ENCODE peak calls at places on chromosomes 1 and 21, in six cellular contexts. R, B, G, M, T and W are unnamed samples.

GRCh38 chr1:5632226-5632625 is 360.0 kb downstream of the NPHP4 start:
- DNase-seq in B (no peak), T (no peak), M (no peak), R (no peak), G (no peak), W (no peak)

GRCh38 chr1:207863893-207864535 is 46.9 kb downstream of the CD34 start:
- DNase-seq in B (no peak), G (no peak), R (no peak), T (no peak), M (peak; percentile 43), W (no peak)

GRCh38 chr1:244322791-244323521 is 128.8 kb downstream of the ADSS2 start:
- DNase-seq in M (peak; percentile 44), B (no peak), R (no peak), G (no peak), T (no peak), W (peak; percentile 18)

GRCh38 chr1:52520149-52520548 is 32.7 kb downstream of the TUT4 start:
- DNase-seq in M (no peak), T (no peak), B (no peak), R (no peak), G (no peak), W (no peak)

GRCh38 chr1:96072021-96072420 is 649.6 kb upstream of the PTBP2 start:
- DNase-seq in T (no peak), G (no peak), M (no peak), B (no peak), R (no peak), W (no peak)

GRCh38 chr1:189899686-189900495 is 577.8 kb downstream of the BRINP3 start:
- DNase-seq in B (no peak), M (no peak), T (no peak), G (no peak), R (no peak), W (no peak)

GRCh38 chr21:33325222-33326067 is 675 bp downstream of the IFNAR1 start:
- DNase-seq in B (peak; percentile 69), G (no peak), T (peak; percentile 62), M (peak; percentile 75), R (peak; percentile 87), W (peak; percentile 60)

GRCh38 chr1:184867866-184868585 is 106.3 kb downstream of the NIBAN1 start:
- DNase-seq in B (peak; percentile 26), T (no peak), G (peak; percentile 46), R (no peak), M (no peak), W (no peak)

GRCh38 chr21:41681336-41681801 is 85.5 kb downstream of the RIPK4 start:
- DNase-seq in G (no peak), B (no peak), R (no peak), M (no peak), T (no peak), W (no peak)

GRCh38 chr1:63663301-63663700 is 70.1 kb downstream of the PGM1 start:
- DNase-seq in B (no peak), R (no peak), T (no peak), G (no peak), M (no peak), W (no peak)

GRCh38 chr1:240122639-240123604 is 31.2 kb downstream of the FMN2 start:
- DNase-seq in R (no peak), M (no peak), B (peak; percentile 39), G (no peak), T (peak; percentile 66), W (no peak)

GRCh38 chr21:33313183-33313582 is 11.6 kb upstream of the IFNAR1 start:
- DNase-seq in G (no peak), M (no peak), R (no peak), B (no peak), T (no peak), W (no peak)

GRCh38 chr1:154812911-154813816 is 56.9 kb downstream of the KCNN3 start:
- DNase-seq in G (no peak), T (peak; percentile 51), R (no peak), M (no peak), B (peak; percentile 42), W (no peak)

GRCh38 chr1:236945002-236945401 is 59.2 kb downstream of the MT1HL1 start:
- DNase-seq in G (no peak), R (no peak), T (no peak), M (no peak), B (no peak), W (no peak)

GRCh38 chr1:221706862-221707582 is 34.9 kb downstream of the DUSP10 start:
- DNase-seq in T (no peak), G (no peak), M (no peak), R (no peak), B (no peak), W (no peak)

GRCh38 chr1:234607091-234608025 is 2.6 kb downstream of the IRF2BP2 start:
- DNase-seq in G (no peak), T (peak; percentile 50), R (peak; percentile 44), M (peak; percentile 45), B (peak; percentile 78), W (no peak)

GRCh38 chr1:59290173-59290954 is 6.5 kb upstream of the FGGY start:
- DNase-seq in M (no peak), G (no peak), R (peak; percentile 60), B (no peak), T (no peak), W (no peak)

GRCh38 chr1:18363436-18363835 is 117.3 kb upstream of the KLHDC7A start:
- DNase-seq in G (no peak), M (no peak), B (no peak), T (no peak), R (no peak), W (no peak)

GRCh38 chr1:182698977-182699672 is 14.7 kb upstream of the RGS8 start:
- DNase-seq in R (no peak), G (no peak), M (no peak), B (no peak), T (no peak), W (no peak)

GRCh38 chr1:181119076-181119989 is 30.8 kb downstream of the IER5 start:
- DNase-seq in R (no peak), T (no peak), B (no peak), M (no peak), G (no peak), W (no peak)

GRCh38 chr1:209845405-209845725 is 17.6 kb downstream of the UTP25 start:
- DNase-seq in B (no peak), T (no peak), M (no peak), G (no peak), R (no peak), W (no peak)

GRCh38 chr1:94096797-94097549 is 24.0 kb downstream of the ABCA4 start:
- DNase-seq in B (no peak), M (no peak), T (no peak), G (no peak), R (no peak), W (no peak)

GRCh38 chr1:100622966-100623762 is 85.2 kb downstream of the GPR88 start:
- DNase-seq in G (no peak), R (no peak), T (no peak), B (no peak), M (no peak), W (no peak)

GRCh38 chr1:236753554-236753953 is 41.5 kb upstream of the MTR start:
- DNase-seq in M (no peak), B (peak; percentile 56), G (no peak), T (no peak), R (no peak), W (peak; percentile 27)

GRCh38 chr1:214581785-214582184 is 21.2 kb upstream of the CENPF start:
- DNase-seq in B (no peak), T (no peak), G (no peak), R (no peak), M (no peak), W (no peak)

GRCh38 chr1:168550971-168551370 is 7.2 kb upstream of the XCL2 start:
- DNase-seq in M (no peak), R (no peak), B (no peak), G (no peak), T (no peak), W (no peak)

GRCh38 chr1:48202030-48202752 is 20.3 kb upstream of the SLC5A9 start:
- DNase-seq in M (peak; percentile 19), T (peak; percentile 83), R (peak; percentile 64), G (no peak), B (peak; percentile 51), W (peak; percentile 22)

GRCh38 chr1:226384040-226384439 is 23.9 kb downstream of the PARP1 start:
- DNase-seq in B (no peak), R (no peak), T (no peak), G (no peak), M (no peak), W (no peak)

GRCh38 chr1:12528021-12528852 is 89.8 kb downstream of the DHRS3 start:
- DNase-seq in G (no peak), M (no peak), T (no peak), R (peak; percentile 90), B (no peak), W (no peak)

GRCh38 chr1:15154480-15155036 is 1.0 kb downstream of the TMEM51 start:
- DNase-seq in B (no peak), M (no peak), G (no peak), T (no peak), R (peak; percentile 51), W (no peak)

GRCh38 chr1:100584761-100585745 is 47.1 kb downstream of the GPR88 start:
- DNase-seq in M (no peak), B (no peak), T (no peak), R (no peak), G (no peak), W (no peak)

GRCh38 chr1:167689569-167689925 is 32.2 kb upstream of the MPZL1 start:
- DNase-seq in G (no peak), T (no peak), M (no peak), B (no peak), R (no peak), W (no peak)

GRCh38 chr1:188043536-188044245 is 1214.9 kb downstream of the PLA2G4A start:
- DNase-seq in T (no peak), B (no peak), R (no peak), G (no peak), M (no peak), W (no peak)

GRCh38 chr1:57910782-57911181 is 486.9 kb upstream of the DAB1 start:
- DNase-seq in T (no peak), M (no peak), R (no peak), G (no peak), B (no peak), W (no peak)

GRCh38 chr1:110605901-110606783 is at the start of gene KCNA2:
- DNase-seq in G (no peak), T (peak; percentile 74), B (peak; percentile 86), M (peak; percentile 15), R (peak; percentile 24), W (peak; percentile 9)